ENCODE peak calls at places on chromosomes 16 and 17, in six cellular contexts. E is OCI-LY7, M is SK-N-SH, D is GM23248, W is Karpas-422, I is PC-3. H is an unnamed sample.
A peak's percentile ranks its signal among the peaks of the same experiment; 100 is the strongest.

GRCh38 chr17:57834146-57834741 is 15.6 kb downstream of the MRPS23 start:
- DNase-seq in E (no peak), M (peak; percentile 45), D (peak; percentile 91), W (no peak), I (peak; percentile 96), H (peak; percentile 78)

GRCh38 chr17:73194514-73195222 is 1.8 kb downstream of the COG1 start:
- DNase-seq in E (no peak), M (no peak), D (peak; percentile 79), W (no peak), I (peak; percentile 80), H (no peak)

GRCh38 chr16:78505544-78506371 is 406.3 kb downstream of the WWOX start:
- DNase-seq in E (no peak), M (no peak), D (peak; percentile 49), W (no peak), I (no peak), H (peak; percentile 26)

GRCh38 chr16:89822188-89823086 is 5.8 kb upstream of the SPIRE2 start:
- DNase-seq in E (no peak), M (no peak), D (no peak), W (peak; percentile 73), I (no peak), H (no peak)

GRCh38 chr17:60223456-60223855 is 73.7 kb downstream of the CA4 start:
- DNase-seq in E (no peak), M (no peak), D (no peak), W (no peak), I (no peak), H (no peak)

GRCh38 chr17:67241719-67242341 is 3.2 kb downstream of the HELZ start:
- DNase-seq in E (no peak), M (no peak), D (no peak), W (no peak), I (no peak), H (no peak)

GRCh38 chr17:43406676-43407645 is 8.2 kb downstream of the ARL4D start:
- DNase-seq in E (no peak), M (no peak), D (peak; percentile 77), W (peak; percentile 9), I (no peak), H (peak; percentile 30)

GRCh38 chr16:2977440-2977839 is 2.8 kb downstream of the PKMYT1 start:
- DNase-seq in E (no peak), M (no peak), D (no peak), W (no peak), I (peak; percentile 69), H (no peak)

GRCh38 chr17:78343099-78343432 is 16.8 kb downstream of the SOCS3 start:
- DNase-seq in E (no peak), M (peak; percentile 62), D (peak; percentile 99), W (no peak), I (peak; percentile 79), H (peak; percentile 72)

GRCh38 chr17:61504697-61505096 is 52.5 kb downstream of the TBX4 start:
- DNase-seq in E (no peak), M (no peak), D (peak; percentile 75), W (peak; percentile 11), I (peak; percentile 68), H (no peak)

GRCh38 chr17:688100-688989 is 26.3 kb downstream of the VPS53 start:
- DNase-seq in E (peak; percentile 2), M (no peak), D (peak; percentile 45), W (peak; percentile 58), I (no peak), H (peak; percentile 67)

GRCh38 chr17:17433260-17433659 is 43.5 kb upstream of the MED9 start:
- DNase-seq in E (no peak), M (no peak), D (peak; percentile 30), W (no peak), I (no peak), H (peak; percentile 11)

GRCh38 chr16:60091479-60091878 is 1357.4 kb upstream of the GOT2 start:
- DNase-seq in E (no peak), M (no peak), D (no peak), W (no peak), I (no peak), H (no peak)

GRCh38 chr17:44281570-44281969 is 13.6 kb upstream of the SLC4A1 start:
- DNase-seq in E (no peak), M (no peak), D (no peak), W (no peak), I (no peak), H (no peak)

GRCh38 chr16:25950586-25951201 is 258.9 kb downstream of the HS3ST4 start:
- DNase-seq in E (no peak), M (no peak), D (no peak), W (no peak), I (no peak), H (peak; percentile 78)

GRCh38 chr16:86214326-86215232 is 295.7 kb upstream of the FOXF1 start:
- DNase-seq in E (no peak), M (no peak), D (no peak), W (no peak), I (no peak), H (no peak)

GRCh38 chr17:64938925-64939474 is 19.7 kb upstream of the LRRC37A3 start:
- DNase-seq in E (peak; percentile 50), M (peak; percentile 62), D (peak; percentile 50), W (peak; percentile 78), I (peak; percentile 51), H (peak; percentile 76)
- H2AFZ ChIP-seq in E (no peak overlapping the region), M (no peak overlapping the region), D (no peak overlapping the region), W (peak overlapping the region; percentile 43), I (no peak overlapping the region), H (no peak overlapping the region)

GRCh38 chr17:82446124-82446523 is 4.4 kb downstream of the CYBC1 start:
- DNase-seq in E (no peak), M (no peak), D (no peak), W (no peak), I (no peak), H (no peak)

GRCh38 chr17:82443465-82444283 is 6.9 kb downstream of the CYBC1 start:
- DNase-seq in E (no peak), M (no peak), D (no peak), W (no peak), I (no peak), H (no peak)

GRCh38 chr17:82445542-82445941 is 5.0 kb downstream of the CYBC1 start:
- DNase-seq in E (no peak), M (peak; percentile 36), D (no peak), W (no peak), I (no peak), H (no peak)

GRCh38 chr17:82444284-82444893 is 6.2 kb downstream of the CYBC1 start:
- DNase-seq in E (no peak), M (peak; percentile 28), D (no peak), W (no peak), I (no peak), H (no peak)

GRCh38 chr17:82444941-82445521 is 5.5 kb downstream of the CYBC1 start:
- DNase-seq in E (no peak), M (peak; percentile 41), D (no peak), W (no peak), I (no peak), H (no peak)
- H3K9me2 ChIP-seq in E (no peaks in the 10 kb centered on the region), M (no peaks in the 10 kb centered on the region), D (no peaks in the 10 kb centered on the region), W (no peaks in the 10 kb centered on the region), I (no peaks in the 10 kb centered on the region), H (no peaks in the 10 kb centered on the region)

DNA sequence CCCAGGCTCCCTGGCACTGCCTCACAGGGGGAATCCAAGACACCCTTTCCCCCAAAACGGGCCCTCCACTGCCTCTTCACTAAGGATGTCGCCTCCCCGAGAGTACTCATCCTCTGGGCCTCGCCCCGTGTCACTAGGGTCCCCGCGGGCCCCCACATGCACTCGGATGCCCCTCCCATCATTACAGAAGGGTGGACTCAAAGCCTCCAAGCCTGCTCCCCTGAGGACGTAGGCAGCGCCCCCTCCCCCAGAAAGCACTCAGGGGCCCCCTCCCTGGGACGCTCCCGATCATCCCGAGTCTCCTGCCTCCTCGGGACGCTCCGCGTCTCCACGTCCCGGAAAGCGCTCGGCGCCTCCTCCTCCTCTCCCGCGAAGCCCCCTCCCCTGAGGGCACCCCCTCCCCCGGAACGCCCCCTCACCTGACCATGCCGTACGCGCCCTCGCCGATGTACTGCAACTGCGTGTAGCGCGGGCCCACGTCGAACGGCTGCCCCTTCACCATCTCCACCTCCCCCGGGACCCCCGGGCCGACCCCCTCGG is 329 bp downstream of the MAPK3 start:
- DNase-seq in E (peak; percentile 16), M (no peak), D (peak; percentile 40), W (peak; percentile 74), I (no peak), H (peak; percentile 67)
- H2AFZ ChIP-seq in E (peak overlapping the region; percentile 63), M (peak overlapping the region; percentile 85), D (peak overlapping the region; percentile 99), W (peak overlapping the region; percentile 12), I (peak overlapping the region; percentile 64), H (peak overlapping the region; percentile 96)

DNA sequence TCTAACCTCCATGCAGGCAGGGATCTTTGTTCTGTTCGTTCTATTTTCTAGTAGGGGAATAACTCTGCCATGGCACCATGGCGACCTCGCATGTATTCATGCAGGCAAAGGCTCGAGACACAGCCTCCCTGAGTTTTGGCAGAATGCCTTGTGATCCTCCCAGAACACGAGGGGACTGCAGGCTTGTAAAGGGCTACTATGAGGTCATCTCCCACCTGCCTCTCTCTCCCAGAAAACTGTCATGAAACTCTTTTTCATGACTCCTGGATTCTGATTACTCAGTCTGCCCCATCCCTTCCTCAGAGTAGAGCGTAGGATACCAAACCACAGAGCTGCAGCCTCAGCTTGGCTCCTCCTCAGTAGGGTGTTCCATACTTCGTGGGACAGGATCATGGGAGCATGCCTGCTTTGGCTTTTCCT is 64.3 kb downstream of the IGF2BP1 start:
- DNase-seq in E (no peak), M (no peak), D (peak; percentile 18), W (no peak), I (no peak), H (peak; percentile 12)
- H3K9me2 ChIP-seq in E (no peaks in the 10 kb centered on the region), M (no peaks in the 10 kb centered on the region), D (no peaks in the 10 kb centered on the region), W (no peaks in the 10 kb centered on the region), I (no peaks in the 10 kb centered on the region), H (no peaks in the 10 kb centered on the region)

GRCh38 chr17:76382305-76382802 is 2.1 kb upstream of the SPHK1 start:
- DNase-seq in E (no peak), M (peak; percentile 54), D (peak; percentile 89), W (no peak), I (no peak), H (peak; percentile 79)

GRCh38 chr17:76383645-76384221 is 676 bp upstream of the SPHK1 start:
- DNase-seq in E (peak; percentile 63), M (peak; percentile 90), D (peak; percentile 84), W (peak; percentile 82), I (peak; percentile 37), H (peak; percentile 66)

GRCh38 chr17:76382803-76383644 is 1.4 kb upstream of the SPHK1 start:
- DNase-seq in E (no peak), M (peak; percentile 82), D (peak; percentile 89), W (peak; percentile 87), I (peak; percentile 66), H (peak; percentile 87)

GRCh38 chr17:76379646-76380376 is 4.6 kb upstream of the SPHK1 start:
- DNase-seq in E (no peak), M (peak; percentile 27), D (no peak), W (peak; percentile 36), I (no peak), H (no peak)

GRCh38 chr17:76381633-76382304 is 2.6 kb upstream of the SPHK1 start:
- DNase-seq in E (no peak), M (peak; percentile 38), D (peak; percentile 30), W (peak; percentile 37), I (no peak), H (peak; percentile 33)
- H2AFZ ChIP-seq in E (no peak overlapping the region), M (no peak overlapping the region), D (no peak overlapping the region), W (no peak overlapping the region), I (no peak overlapping the region), H (peak overlapping the region; percentile 98)

GRCh38 chr17:82921426-82921825 is 81.6 kb upstream of the ZNF750 start:
- DNase-seq in E (no peak), M (no peak), D (no peak), W (no peak), I (no peak), H (no peak)
- H3K9me2 ChIP-seq in E (no peaks in the 10 kb centered on the region), M (no peaks in the 10 kb centered on the region), D (no peaks in the 10 kb centered on the region), W (no peaks in the 10 kb centered on the region), I (no peaks in the 10 kb centered on the region), H (no peaks in the 10 kb centered on the region)